ENCODE peak calls at places on chromosomes 6 and 20, in five cellular contexts. A is foreskin keratinocyte; C is NCI-H82; R is cardiac fibroblast; B is effector CD8-positive, alpha-beta T cell. I is an unnamed sample.

GRCh38 chr6:105692630-105693212 is 289.8 kb upstream of the PREP start:
- DNase-seq in B (no peak), R (no peak), C (no peak), A (no peak), I (no peak)

GRCh38 chr6:157615411-157615763 is 207.7 kb upstream of the SNX9 start:
- DNase-seq in B (no peak), C (peak; percentile 19), R (no peak), A (no peak), I (no peak)

GRCh38 chr6:38701551-38701950 is 1.4 kb downstream of the GLO1 start:
- DNase-seq in R (no peak), B (no peak), C (no peak), A (peak; percentile 83), I (no peak)

GRCh38 chr20:36279362-36279761 is 26.8 kb upstream of the DLGAP4 start:
- DNase-seq in A (no peak), C (no peak), B (no peak), R (no peak), I (peak; percentile 35)

GRCh38 chr6:156427345-156427744 is 349.8 kb upstream of the ARID1B start:
- DNase-seq in R (peak; percentile 91), A (peak; percentile 96), B (no peak), C (no peak), I (no peak)

GRCh38 chr6:30107756-30108155 is 5.1 kb downstream of the TRIM31 start:
- DNase-seq in R (no peak), A (peak; percentile 25), C (no peak), B (no peak), I (no peak)

GRCh38 chr6:159695984-159696383 is 2.9 kb upstream of the SOD2 start:
- DNase-seq in C (no peak), B (no peak), A (no peak), R (peak; percentile 64), I (peak; percentile 11)

GRCh38 chr20:50708845-50709555 is 17.7 kb upstream of the RIPOR3 start:
- DNase-seq in A (no peak), B (no peak), R (no peak), C (no peak), I (no peak)

GRCh38 chr6:149166747-149167146 is 150.8 kb upstream of the TAB2 start:
- DNase-seq in C (no peak), R (no peak), A (no peak), B (no peak), I (no peak)

GRCh38 chr20:10774357-10774943 is 100.7 kb upstream of the JAG1 start:
- DNase-seq in B (no peak), R (no peak), C (no peak), A (no peak), I (no peak)

GRCh38 chr20:63966172-63966943 is 3.4 kb downstream of the ZNF512B start:
- DNase-seq in C (no peak), A (no peak), R (no peak), B (no peak), I (no peak)

GRCh38 chr6:22194188-22194921 is 102.5 kb downstream of the PRL start:
- DNase-seq in C (no peak), A (peak; percentile 5), B (no peak), R (peak; percentile 49), I (no peak)

GRCh38 chr6:156028310-156029131 is 572.9 kb upstream of the NOX3 start:
- DNase-seq in R (no peak), A (no peak), C (peak; percentile 76), B (no peak), I (no peak)

GRCh38 chr6:10521104-10521808 is at the start of gene GCNT2:
- DNase-seq in R (no peak), C (peak; percentile 23), A (peak; percentile 96), B (no peak), I (peak; percentile 65)

GRCh38 chr20:400121-400450 is 8.0 kb upstream of the RBCK1 start:
- DNase-seq in A (no peak), R (no peak), B (no peak), C (no peak), I (no peak)